ENCODE peak calls at places on chromosomes 11 and 22, in nine cellular contexts. B is fibroblast of pulmonary artery; V is retinal pigment epithelial cell; D is activated CD8-positive, alpha-beta memory T cell treated with anti-CD3 and anti-CD28 coated beads for 24 hours; J is AG09309; H is fibroblast of gingiva; M is ELR; R is posterior cingulate gyrus; Q is cardiac fibroblast. C is an unnamed sample.
A peak's percentile ranks its signal among the peaks of the same experiment; 100 is the strongest.

GRCh38 chr11:60594998-60595637 is 79.9 kb downstream of the MS4A13 start:
- DNase-seq in B (no peak), H (no peak), Q (no peak), V (no peak), J (no peak), D (no peak), M (no peak), R (no peak), C (no peak)

GRCh38 chr11:79708319-79708928 is 267.6 kb upstream of the TENM4 start:
- DNase-seq in H (no peak), V (peak; percentile 15), R (no peak), B (peak; percentile 28), D (no peak), Q (peak; percentile 32), M (peak; percentile 31), J (peak; percentile 13), C (peak; percentile 11)

GRCh38 chr11:325796-326591 is 5.3 kb upstream of the IFITM3 start:
- DNase-seq in M (no peak), J (no peak), R (no peak), D (no peak), H (no peak), V (no peak), B (no peak), Q (no peak), C (no peak)

GRCh38 chr22:35631597-35631996 is 14.5 kb upstream of the MB start:
- DNase-seq in V (no peak), Q (peak; percentile 54), D (no peak), J (no peak), B (peak; percentile 56), M (peak; percentile 69), R (no peak), H (peak; percentile 26), C (peak; percentile 36)

GRCh38 chr22:49869091-49869830 is 15.6 kb downstream of the ZBED4 start:
- DNase-seq in J (no peak), Q (no peak), B (no peak), D (no peak), V (no peak), M (no peak), H (no peak), R (no peak), C (no peak)

GRCh38 chr11:118171274-118172062 is 5.0 kb downstream of the SCN2B start:
- DNase-seq in J (no peak), Q (peak; percentile 59), M (peak; percentile 60), B (peak; percentile 61), H (peak; percentile 20), V (no peak), R (peak; percentile 89), D (peak; percentile 88), C (peak; percentile 42)

GRCh38 chr11:110991621-110992355 is 253.7 kb upstream of the POU2AF2 start:
- DNase-seq in R (no peak), H (peak; percentile 96), Q (no peak), J (peak; percentile 56), M (no peak), D (no peak), V (no peak), B (peak; percentile 42), C (peak; percentile 58)

GRCh38 chr22:46122511-46122971 is 27.8 kb upstream of the PPARA start:
- DNase-seq in Q (peak; percentile 66), R (peak; percentile 78), H (peak; percentile 57), J (no peak), V (no peak), D (peak; percentile 87), B (peak; percentile 63), M (peak; percentile 78), C (peak; percentile 66)